ENCODE peak calls at places on chromosomes 1 and 21, in four cellular contexts. A is hepatocyte, J is pancreas, G is AG04450. S is an unnamed sample. For H3K9me3, the result is how much of the 10 kb centered on the place peaks cover.

GRCh38 chr1:160578175-160578693 is 1.1 kb downstream of the CD84 start:
- DNase-seq in A (no peak), J (no peak), G (no peak), S (no peak)

GRCh38 chr21:44547656-44548331 is 3.5 kb downstream of the KRTAP10-2 start:
- DNase-seq in A (no peak), J (no peak), G (no peak), S (peak)

GRCh38 chr1:175774921-175775320 is 31.5 kb upstream of the TNR start:
- DNase-seq in A (no peak), J (no peak), G (no peak), S (no peak)

GRCh38 chr1:205056188-205056611 is 13.2 kb downstream of the CNTN2 start:
- DNase-seq in A (no peak), J (no peak), G (no peak), S (no peak)

GRCh38 chr21:14528815-14529214 is 17.3 kb downstream of the SAMSN1 start:
- DNase-seq in A (no peak), J (no peak), G (no peak), S (no peak)

GRCh38 chr1:12433323-12434053 is 184.5 kb downstream of the DHRS3 start:
- DNase-seq in A (peak), J (peak), G (no peak), S (no peak)

GRCh38 chr1:9397984-9398526 is 105.4 kb downstream of the SPSB1 start:
- DNase-seq in A (no peak), J (no peak), G (no peak), S (no peak)

GRCh38 chr1:185375583-185375982 is 58.5 kb upstream of the IVNS1ABP start:
- DNase-seq in A (no peak), J (no peak), G (no peak), S (no peak)

GRCh38 chr21:33940164-33940563 is 24.6 kb upstream of the ATP5PO start:
- DNase-seq in A (peak), J (no peak), G (no peak), S (no peak)

GRCh38 chr1:241789061-241789460 is 58.9 kb upstream of the EXO1 start:
- DNase-seq in A (no peak), J (no peak), G (no peak), S (no peak)

GRCh38 chr1:29623501-29623900 is 387.2 kb downstream of the PTPRU start:
- DNase-seq in A (no peak), J (no peak), G (no peak), S (no peak)

GRCh38 chr1:44068442-44068861 is 37.2 kb upstream of the SLC6A9 start:
- DNase-seq in A (no peak), J (no peak), G (no peak), S (no peak)

GRCh38 chr1:2939041-2939552 is 82.2 kb upstream of the ACTRT2 start:
- DNase-seq in A (no peak), J (no peak), G (no peak), S (no peak)

GRCh38 chr1:2936568-2937515 is 84.4 kb upstream of the ACTRT2 start:
- DNase-seq in A (no peak), J (no peak), G (no peak), S (no peak)

GRCh38 chr1:2935766-2936390 is 85.4 kb upstream of the ACTRT2 start:
- DNase-seq in A (no peak), J (no peak), G (no peak), S (no peak)

GRCh38 chr1:2940178-2940577 is 81.1 kb upstream of the ACTRT2 start:
- DNase-seq in A (no peak), J (no peak), G (no peak), S (no peak)

DNA sequence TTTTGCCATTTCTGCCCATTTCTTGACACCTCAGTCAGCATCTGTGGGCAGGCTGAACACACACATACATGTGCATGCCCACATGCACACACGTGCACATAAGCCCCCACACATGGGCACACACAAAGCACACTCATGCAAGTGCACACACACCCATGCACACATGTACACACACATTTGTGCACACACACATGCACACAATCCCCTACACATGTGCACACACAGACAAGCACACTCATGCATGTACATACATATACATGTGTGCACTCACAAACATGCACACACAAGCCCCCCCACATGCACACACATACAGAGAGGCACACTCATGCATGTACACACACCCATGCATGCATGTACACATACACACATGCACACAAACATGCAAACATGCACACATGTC is 83.5 kb upstream of the ACTRT2 start:
- DNase-seq in A (no peak), J (no peak), G (no peak), S (no peak)
- H3K4me3 ChIP-seq in A (no peak), J (no peak), G (no peak), S (no peak)

DNA sequence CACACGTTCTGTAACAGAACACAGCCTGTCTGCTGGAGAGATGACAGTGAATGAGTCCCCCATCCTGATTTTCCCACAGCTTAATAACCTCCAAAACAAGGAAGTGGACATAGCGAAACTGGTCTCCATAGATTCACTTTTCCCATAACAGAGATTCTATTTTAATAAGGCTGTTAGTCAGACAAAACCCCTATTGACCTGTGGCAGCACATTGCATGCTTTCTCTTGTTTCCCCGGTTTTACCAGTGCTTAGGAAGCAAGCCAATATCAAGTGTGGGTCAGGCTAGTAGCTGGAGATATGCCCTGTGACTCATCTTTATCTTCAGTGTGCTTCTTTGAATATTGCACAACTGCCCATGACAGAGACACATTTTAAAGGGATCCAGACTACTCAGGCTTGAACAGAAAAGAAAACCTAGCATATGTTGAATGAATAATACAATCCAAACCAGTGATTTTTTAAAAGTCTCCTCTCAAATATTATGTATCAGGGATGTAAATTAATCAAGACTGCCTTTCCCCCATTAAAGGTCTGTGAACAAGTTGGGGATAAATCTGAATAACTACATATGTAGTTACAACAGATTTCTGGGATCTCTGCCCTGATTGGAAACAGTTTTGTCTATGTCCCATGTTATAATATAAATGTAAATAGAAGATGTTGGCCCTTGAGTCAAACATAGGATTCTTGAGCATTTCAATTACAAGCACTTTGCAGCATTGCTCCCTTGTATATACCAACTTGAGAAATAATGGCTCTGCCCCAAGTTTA is 11.9 kb upstream of the CLDN8 start:
- DNase-seq in A (peak), J (peak), G (peak), S (no peak)
- H3K9me3 ChIP-seq in A (under half), J (under half), G (under half), S (under half)

GRCh38 chr1:69567847-69568434 is at the start of gene LRRC7:
- DNase-seq in A (peak), J (peak), G (no peak), S (no peak)
- H3K4me3 ChIP-seq in A (peak), J (peak), G (peak), S (no peak)

DNA sequence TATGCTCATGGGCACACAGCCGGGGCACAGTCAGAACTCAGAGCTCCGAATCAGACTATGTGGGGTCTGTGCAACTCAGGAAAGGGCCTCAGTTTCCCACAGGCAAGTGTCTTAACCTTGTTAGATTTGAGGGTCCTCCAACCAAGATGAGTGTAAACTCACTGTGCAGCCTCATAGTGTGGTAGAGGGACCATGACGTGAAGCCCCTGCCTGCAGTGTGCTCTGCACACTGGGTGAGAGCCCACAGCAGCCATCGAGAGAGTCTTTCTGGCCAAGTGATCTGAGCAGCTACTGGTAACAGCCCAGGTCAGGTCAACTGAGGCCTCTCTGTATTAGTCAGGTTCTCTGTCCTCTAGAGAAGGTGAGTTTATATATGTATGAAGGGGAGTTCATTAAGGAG is 592 bp upstream of the LYPD8 start:
- DNase-seq in A (no peak), J (no peak), G (no peak), S (no peak)
- H3K9me3 ChIP-seq in A (under half), J (under half), G (half or more), S (under half)

GRCh38 chr1:206841609-206842323 is 23.7 kb upstream of the IL20 start:
- DNase-seq in A (no peak), J (no peak), G (no peak), S (no peak)
- H3K4me3 ChIP-seq in A (no peak), J (no peak), G (no peak), S (no peak)

GRCh38 chr1:2874207-2875165 is 73.0 kb upstream of the TTC34 start:
- DNase-seq in A (no peak), J (peak), G (no peak), S (no peak)

GRCh38 chr1:2868571-2868970 is 67.1 kb upstream of the TTC34 start:
- DNase-seq in A (no peak), J (no peak), G (no peak), S (no peak)

GRCh38 chr1:2867861-2868260 is 66.4 kb upstream of the TTC34 start:
- DNase-seq in A (no peak), J (no peak), G (no peak), S (no peak)

GRCh38 chr1:2867087-2867425 is 65.6 kb upstream of the TTC34 start:
- DNase-seq in A (no peak), J (no peak), G (no peak), S (no peak)

GRCh38 chr1:2871246-2871815 is 69.8 kb upstream of the TTC34 start:
- DNase-seq in A (no peak), J (no peak), G (no peak), S (no peak)
- H3K9me3 ChIP-seq in A (under half), J (under half), G (half or more), S (under half)

DNA sequence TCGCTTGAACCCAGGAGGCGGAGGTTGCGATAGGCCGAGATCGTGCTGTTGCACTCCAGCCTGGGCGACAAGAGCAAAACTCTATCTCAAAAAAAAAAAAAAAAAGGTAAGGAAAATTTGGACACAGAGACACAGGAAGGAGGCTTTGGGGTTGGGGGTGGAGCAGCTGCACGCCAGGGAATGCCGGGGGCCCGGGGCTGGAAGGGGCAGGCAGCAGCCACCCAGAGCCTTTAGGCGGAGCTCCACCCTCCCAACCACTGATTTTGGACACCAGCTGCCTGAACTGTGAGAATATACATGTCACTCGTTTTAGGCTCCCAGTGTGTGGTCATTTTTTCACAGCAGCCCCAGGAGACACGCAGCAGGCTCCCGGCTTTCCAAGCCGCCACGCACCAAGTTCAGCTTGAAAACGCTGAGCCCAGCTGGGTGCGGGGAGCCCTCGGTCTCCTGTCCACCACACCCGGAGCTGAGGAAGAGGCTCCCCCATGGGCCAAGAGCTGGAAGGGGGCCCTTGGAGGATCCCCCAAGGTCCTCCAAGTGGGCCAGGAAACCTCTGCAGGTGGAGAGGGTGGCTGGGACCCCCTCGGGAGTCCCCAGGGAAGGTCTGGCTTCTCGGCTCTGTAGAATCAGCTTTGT is 5.9 kb upstream of the FAAP20 start:
- DNase-seq in A (no peak), J (no peak), G (no peak), S (no peak)
- H3K4me3 ChIP-seq in A (no peak), J (no peak), G (peak), S (no peak)

GRCh38 chr1:152697701-152698600 is at the start of gene LCE2A:
- DNase-seq in A (no peak), J (no peak), G (no peak), S (no peak)
- H3K9me3 ChIP-seq in A (under half), J (under half), G (under half), S (under half)

DNA sequence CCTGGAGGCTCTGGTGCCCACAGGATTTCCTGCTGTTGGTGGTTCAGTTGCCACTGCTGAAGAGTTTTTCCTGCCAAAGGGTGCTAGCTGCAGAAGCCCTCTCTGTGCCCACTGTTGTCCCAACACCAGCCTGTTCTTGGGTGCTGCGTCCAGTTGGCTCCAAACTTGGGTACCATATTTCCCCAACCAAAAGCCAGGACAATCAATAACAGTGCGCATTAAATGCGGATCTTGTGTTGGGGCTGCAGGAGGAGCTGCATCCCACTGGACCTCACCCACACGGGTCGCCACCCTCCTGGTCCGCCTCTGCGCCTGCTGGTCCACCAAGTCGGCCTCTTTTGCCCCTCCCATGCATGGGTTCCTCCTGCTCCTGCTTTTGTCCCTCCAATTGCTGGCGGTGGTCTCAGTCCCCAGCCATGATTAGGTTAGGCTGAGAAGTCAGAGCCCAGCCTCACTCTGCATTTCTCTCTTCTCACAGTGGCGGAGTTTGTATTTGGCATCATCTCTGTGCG is 9.8 kb downstream of the ABCG1 start:
- DNase-seq in A (no peak), J (no peak), G (no peak), S (no peak)
- H3K4me3 ChIP-seq in A (no peak), J (no peak), G (no peak), S (peak)

GRCh38 chr21:16633851-16634521 is 878.9 kb upstream of the CXADR start:
- DNase-seq in A (peak), J (no peak), G (no peak), S (no peak)

GRCh38 chr21:16640297-16641027 is 872.4 kb upstream of the CXADR start:
- DNase-seq in A (no peak), J (no peak), G (no peak), S (no peak)

DNA sequence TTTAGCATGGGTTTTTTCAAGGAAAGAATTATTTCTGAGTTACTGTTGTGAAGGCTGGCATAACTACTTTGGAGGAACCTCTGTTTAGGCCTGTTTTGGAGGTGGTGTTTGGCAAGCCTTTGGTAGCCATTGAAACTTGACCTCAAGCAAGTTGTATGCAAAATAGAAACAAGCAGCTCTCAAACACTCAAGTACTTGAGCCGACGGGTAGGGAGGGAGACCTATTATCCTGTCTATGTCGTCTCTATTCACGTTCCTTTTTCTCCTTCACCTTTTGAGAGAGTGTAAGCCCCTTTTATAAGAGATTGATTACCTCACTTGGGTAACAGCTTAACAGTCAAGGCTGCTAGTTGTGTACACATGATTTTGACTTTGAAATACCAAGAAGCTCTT is 878.3 kb upstream of the CXADR start:
- DNase-seq in A (no peak), J (no peak), G (no peak), S (no peak)
- H3K9me3 ChIP-seq in A (under half), J (under half), G (under half), S (under half)